ENCODE peak calls at places on chromosomes 7 and 10, in nine cellular contexts. K, G, C, Q, U, L, E, O and T are unnamed samples.

GRCh38 chr7:78720066-78720465 is 733.4 kb downstream of the MAGI2 start:
- DNase-seq in Q (no peak), L (no peak), K (no peak), E (no peak), U (no peak), O (no peak), C (no peak), G (no peak), T (no peak)

GRCh38 chr10:12708921-12709320 is 292.6 kb downstream of the CCDC3 start:
- DNase-seq in U (no peak), C (peak), L (no peak), G (peak), E (no peak), K (no peak), Q (peak), O (no peak), T (no peak)

GRCh38 chr7:80859272-80859970 is 59.4 kb downstream of the SEMA3C start:
- DNase-seq in G (peak), O (peak), E (peak), L (peak), U (no peak), C (no peak), K (no peak), Q (peak), T (no peak)

GRCh38 chr10:22894714-22895113 is 33.1 kb upstream of the ARMC3 start:
- DNase-seq in K (peak), L (no peak), C (no peak), O (no peak), Q (no peak), G (no peak), E (no peak), U (no peak), T (peak)

GRCh38 chr10:98636921-98637329 is 190.2 kb upstream of the HPS1 start:
- DNase-seq in K (no peak), C (no peak), Q (no peak), U (peak), L (no peak), O (no peak), G (no peak), E (no peak), T (no peak)

GRCh38 chr7:150898475-150899011 is 46.2 kb downstream of the AOC1 start:
- DNase-seq in G (peak), C (peak), Q (peak), O (peak), U (peak), L (peak), E (peak), K (no peak), T (peak)

GRCh38 chr10:110843031-110843430 is 28.7 kb upstream of the PDCD4 start:
- DNase-seq in Q (no peak), C (no peak), O (peak), G (no peak), E (no peak), U (peak), K (no peak), L (no peak), T (peak)

GRCh38 chr10:91743460-91743859 is 54.8 kb upstream of the TNKS2 start:
- DNase-seq in C (no peak), O (no peak), G (no peak), L (no peak), U (no peak), K (no peak), Q (no peak), E (no peak), T (no peak)

GRCh38 chr10:100027416-100027815 is 17.7 kb upstream of the DNMBP start:
- DNase-seq in L (no peak), E (no peak), C (no peak), G (no peak), K (no peak), O (no peak), U (no peak), Q (no peak), T (no peak)

DNA sequence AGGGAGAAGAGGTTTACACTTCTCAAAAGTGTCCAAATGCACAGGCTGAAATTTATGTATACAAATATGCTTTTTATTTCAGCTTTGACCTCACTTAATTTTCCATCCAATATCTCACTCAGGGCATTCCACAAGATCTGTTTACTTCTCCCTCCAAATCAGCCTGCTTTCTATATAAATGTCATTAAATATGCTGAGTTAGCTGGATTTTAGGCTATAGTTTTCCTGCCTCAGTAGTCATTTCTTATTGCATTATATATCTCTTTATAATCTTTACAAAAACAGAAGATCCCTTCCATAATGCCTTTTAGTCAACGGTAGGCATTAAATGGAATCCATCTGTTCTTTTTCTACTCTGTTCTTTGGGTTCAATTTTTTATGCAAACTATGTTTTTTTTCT is 71.7 kb upstream of the KCND2 start:
- DNase-seq in E (no peak), U (no peak), G (no peak), Q (no peak), O (no peak), L (no peak), C (no peak), K (no peak), T (no peak)
- TF ChIP-seq CTCF in E (no peak), U (no peak), G (no peak), Q (no peak), O (no peak), L (no peak), C (no peak), K (no peak), T (no peak)

GRCh38 chr7:65397730-65398142 is 24.1 kb downstream of the ZNF92 start:
- DNase-seq in U (no peak), E (no peak), O (no peak), C (no peak), Q (peak), K (no peak), G (no peak), L (no peak), T (no peak)
- TF ChIP-seq CTCF in U (no peak), E (no peak), O (no peak), C (peak), Q (peak), K (no peak), G (no peak), L (no peak), T (no peak)

DNA sequence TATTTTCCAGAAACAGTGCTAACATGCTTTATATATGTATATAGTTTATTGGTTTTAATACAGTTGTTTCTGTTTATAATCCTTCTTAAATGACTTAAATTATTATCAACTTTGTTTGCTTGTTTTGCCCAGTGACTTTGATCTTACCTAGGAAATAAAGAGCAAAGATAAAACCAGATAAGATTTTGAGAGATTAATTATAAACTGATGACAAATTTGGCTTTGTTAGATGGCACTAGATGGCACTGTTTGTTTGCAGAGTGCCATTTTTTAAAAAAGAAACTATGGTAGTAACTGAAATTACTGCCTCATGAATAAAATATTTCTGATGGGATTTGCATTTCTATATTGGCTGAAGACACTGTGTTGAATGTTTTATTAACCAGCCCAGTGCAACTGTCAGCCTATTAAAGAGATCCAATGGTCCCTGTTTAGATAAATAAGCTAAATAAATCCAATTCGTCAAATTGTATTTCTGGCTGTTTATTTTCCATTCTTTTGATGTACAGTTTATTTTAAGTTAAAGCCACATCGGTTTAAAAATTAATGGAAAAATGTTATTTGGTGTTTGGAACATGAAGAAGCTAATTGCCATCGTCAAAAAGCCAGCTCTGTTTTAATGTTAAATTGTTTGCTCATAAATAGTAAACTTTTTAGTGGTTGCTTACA is 28.7 kb downstream of the VTI1A start:
- DNase-seq in K (no peak), L (no peak), G (peak), U (no peak), Q (peak), O (no peak), C (no peak), E (peak), T (no peak)
- TF ChIP-seq CTCF in K (peak), L (peak), G (peak), U (peak), Q (peak), O (peak), C (peak), E (peak), T (peak)

GRCh38 chr7:126856691-126857291 is 395.9 kb downstream of the GRM8 start:
- DNase-seq in C (no peak), Q (peak), G (no peak), U (peak), K (no peak), E (no peak), L (no peak), O (no peak), T (peak)
- TF ChIP-seq CTCF in C (peak), Q (peak), G (peak), U (peak), K (no peak), E (no peak), L (peak), O (peak), T (peak)